ENCODE peak calls at places on chromosomes 6 and 20, in six cellular contexts. One of them, this sample, is unnamed.

GRCh38 chr20:8353512-8353911 is 221.4 kb downstream of the PLCB1 start:
- DNase-seq in HepG2: no peak
- DNase-seq in HCT116: no peak
- DNase-seq in breast epithelium: no peak
- DNase-seq in osteoblast: no peak
- DNase-seq in foreskin keratinocyte: no peak
- DNase-seq in this sample: no peak

GRCh38 chr6:65701325-65701724 is 5.7 kb downstream of the EYS start:
- DNase-seq in HepG2: no peak
- DNase-seq in HCT116: no peak
- DNase-seq in breast epithelium: no peak
- DNase-seq in osteoblast: no peak
- DNase-seq in foreskin keratinocyte: no peak
- DNase-seq in this sample: no peak

GRCh38 chr20:31719644-31720485 is 2.8 kb downstream of the BCL2L1 start:
- DNase-seq in HepG2: peak; percentile 99
- DNase-seq in HCT116: no peak
- DNase-seq in breast epithelium: no peak
- DNase-seq in osteoblast: no peak
- DNase-seq in foreskin keratinocyte: peak; percentile 59
- DNase-seq in this sample: no peak

GRCh38 chr20:13819885-13820645 is 35.2 kb downstream of the NDUFAF5 start:
- DNase-seq in HepG2: peak; percentile 70
- DNase-seq in HCT116: peak; percentile 42
- DNase-seq in breast epithelium: no peak
- DNase-seq in osteoblast: peak; percentile 61
- DNase-seq in foreskin keratinocyte: peak; percentile 55
- DNase-seq in this sample: peak; percentile 80

GRCh38 chr20:24630486-24631172 is 161.2 kb downstream of the SYNDIG1 start:
- DNase-seq in HepG2: no peak
- DNase-seq in HCT116: no peak
- DNase-seq in breast epithelium: no peak
- DNase-seq in osteoblast: peak; percentile 78
- DNase-seq in foreskin keratinocyte: no peak
- DNase-seq in this sample: no peak

GRCh38 chr20:9051508-9051907 is 17.4 kb upstream of the PLCB4 start:
- DNase-seq in HepG2: peak; percentile 43
- DNase-seq in HCT116: peak; percentile 86
- DNase-seq in breast epithelium: no peak
- DNase-seq in osteoblast: peak; percentile 88
- DNase-seq in foreskin keratinocyte: peak; percentile 97
- DNase-seq in this sample: peak; percentile 16

GRCh38 chr20:59428441-59429205 is 128.2 kb downstream of the EDN3 start:
- DNase-seq in HepG2: peak; percentile 18
- DNase-seq in HCT116: peak; percentile 16
- DNase-seq in breast epithelium: no peak
- DNase-seq in osteoblast: no peak
- DNase-seq in foreskin keratinocyte: no peak
- DNase-seq in this sample: no peak

GRCh38 chr20:3352203-3352602 is 55.3 kb downstream of the DNAAF9 start:
- DNase-seq in HepG2: no peak
- DNase-seq in HCT116: no peak
- DNase-seq in breast epithelium: no peak
- DNase-seq in osteoblast: no peak
- DNase-seq in foreskin keratinocyte: no peak
- DNase-seq in this sample: no peak

GRCh38 chr20:63071541-63072181 is 64.9 kb upstream of the BHLHE23 start:
- DNase-seq in HepG2: no peak
- DNase-seq in HCT116: no peak
- DNase-seq in breast epithelium: no peak
- DNase-seq in osteoblast: peak; percentile 96
- DNase-seq in foreskin keratinocyte: peak; percentile 24
- DNase-seq in this sample: no peak

GRCh38 chr6:37139223-37139962 is 30.6 kb upstream of the PIM1 start:
- DNase-seq in HepG2: no peak
- DNase-seq in HCT116: no peak
- DNase-seq in breast epithelium: no peak
- DNase-seq in osteoblast: no peak
- DNase-seq in foreskin keratinocyte: no peak
- DNase-seq in this sample: no peak

GRCh38 chr6:37136821-37137200 is 33.1 kb upstream of the PIM1 start:
- DNase-seq in HepG2: no peak
- DNase-seq in HCT116: no peak
- DNase-seq in breast epithelium: no peak
- DNase-seq in osteoblast: no peak
- DNase-seq in foreskin keratinocyte: no peak
- DNase-seq in this sample: no peak

GRCh38 chr6:37135835-37136694 is 33.9 kb upstream of the PIM1 start:
- DNase-seq in HepG2: peak; percentile 92
- DNase-seq in HCT116: no peak
- DNase-seq in breast epithelium: no peak
- DNase-seq in osteoblast: no peak
- DNase-seq in foreskin keratinocyte: peak; percentile 49
- DNase-seq in this sample: peak; percentile 31

GRCh38 chr6:37137201-37137880 is 32.6 kb upstream of the PIM1 start:
- DNase-seq in HepG2: peak; percentile 93
- DNase-seq in HCT116: peak; percentile 68
- DNase-seq in breast epithelium: no peak
- DNase-seq in osteoblast: peak; percentile 93
- DNase-seq in foreskin keratinocyte: peak; percentile 98
- DNase-seq in this sample: no peak

GRCh38 chr6:37137881-37138568 is 31.9 kb upstream of the PIM1 start:
- DNase-seq in HepG2: peak; percentile 74
- DNase-seq in HCT116: no peak
- DNase-seq in breast epithelium: no peak
- DNase-seq in osteoblast: peak; percentile 88
- DNase-seq in foreskin keratinocyte: no peak
- DNase-seq in this sample: no peak
- H3K4me1 ChIP-seq in HepG2: peaks cover 85% of the 10 kb centered on the region
- H3K4me1 ChIP-seq in HCT116: peaks cover 79% of the 10 kb centered on the region
- H3K4me1 ChIP-seq in breast epithelium: no peaks in the 10 kb centered on the region
- H3K4me1 ChIP-seq in osteoblast: peaks cover 62% of the 10 kb centered on the region
- H3K4me1 ChIP-seq in foreskin keratinocyte: peaks cover 42% of the 10 kb centered on the region
- H3K4me1 ChIP-seq in this sample: peaks cover 19% of the 10 kb centered on the region

GRCh38 chr6:25312703-25313102 is 33.5 kb downstream of the CARMIL1 start:
- DNase-seq in HepG2: no peak
- DNase-seq in HCT116: peak; percentile 13
- DNase-seq in breast epithelium: no peak
- DNase-seq in osteoblast: peak; percentile 46
- DNase-seq in foreskin keratinocyte: peak; percentile 50
- DNase-seq in this sample: no peak

GRCh38 chr6:25312034-25312620 is 33.0 kb downstream of the CARMIL1 start:
- DNase-seq in HepG2: no peak
- DNase-seq in HCT116: no peak
- DNase-seq in breast epithelium: no peak
- DNase-seq in osteoblast: no peak
- DNase-seq in foreskin keratinocyte: no peak
- DNase-seq in this sample: no peak

GRCh38 chr6:25307805-25308494 is 28.8 kb downstream of the CARMIL1 start:
- DNase-seq in HepG2: no peak
- DNase-seq in HCT116: no peak
- DNase-seq in breast epithelium: no peak
- DNase-seq in osteoblast: no peak
- DNase-seq in foreskin keratinocyte: no peak
- DNase-seq in this sample: no peak

GRCh38 chr6:25311251-25311910 is 32.2 kb downstream of the CARMIL1 start:
- DNase-seq in HepG2: no peak
- DNase-seq in HCT116: peak; percentile 60
- DNase-seq in breast epithelium: no peak
- DNase-seq in osteoblast: peak; percentile 81
- DNase-seq in foreskin keratinocyte: peak; percentile 37
- DNase-seq in this sample: no peak

GRCh38 chr6:25309886-25310285 is 30.7 kb downstream of the CARMIL1 start:
- DNase-seq in HepG2: no peak
- DNase-seq in HCT116: no peak
- DNase-seq in breast epithelium: no peak
- DNase-seq in osteoblast: no peak
- DNase-seq in foreskin keratinocyte: no peak
- DNase-seq in this sample: no peak
- H3K27ac ChIP-seq in HepG2: no peak overlapping the region
- H3K27ac ChIP-seq in HCT116: no peak overlapping the region
- H3K27ac ChIP-seq in breast epithelium: no peak overlapping the region
- H3K27ac ChIP-seq in osteoblast: no peak overlapping the region
- H3K27ac ChIP-seq in foreskin keratinocyte: no peak overlapping the region
- H3K27ac ChIP-seq in this sample: no peak overlapping the region

GRCh38 chr6:42381850-42382249 is 69.9 kb downstream of the TRERF1 start:
- DNase-seq in HepG2: no peak
- DNase-seq in HCT116: no peak
- DNase-seq in breast epithelium: no peak
- DNase-seq in osteoblast: no peak
- DNase-seq in foreskin keratinocyte: no peak
- DNase-seq in this sample: no peak

GRCh38 chr6:42378536-42378935 is 73.2 kb downstream of the TRERF1 start:
- DNase-seq in HepG2: no peak
- DNase-seq in HCT116: no peak
- DNase-seq in breast epithelium: no peak
- DNase-seq in osteoblast: no peak
- DNase-seq in foreskin keratinocyte: no peak
- DNase-seq in this sample: no peak

GRCh38 chr6:42383421-42384208 is 68.1 kb downstream of the TRERF1 start:
- DNase-seq in HepG2: no peak
- DNase-seq in HCT116: no peak
- DNase-seq in breast epithelium: no peak
- DNase-seq in osteoblast: no peak
- DNase-seq in foreskin keratinocyte: no peak
- DNase-seq in this sample: no peak

GRCh38 chr6:42378125-42378524 is 73.6 kb downstream of the TRERF1 start:
- DNase-seq in HepG2: no peak
- DNase-seq in HCT116: no peak
- DNase-seq in breast epithelium: no peak
- DNase-seq in osteoblast: no peak
- DNase-seq in foreskin keratinocyte: no peak
- DNase-seq in this sample: no peak

DNA sequence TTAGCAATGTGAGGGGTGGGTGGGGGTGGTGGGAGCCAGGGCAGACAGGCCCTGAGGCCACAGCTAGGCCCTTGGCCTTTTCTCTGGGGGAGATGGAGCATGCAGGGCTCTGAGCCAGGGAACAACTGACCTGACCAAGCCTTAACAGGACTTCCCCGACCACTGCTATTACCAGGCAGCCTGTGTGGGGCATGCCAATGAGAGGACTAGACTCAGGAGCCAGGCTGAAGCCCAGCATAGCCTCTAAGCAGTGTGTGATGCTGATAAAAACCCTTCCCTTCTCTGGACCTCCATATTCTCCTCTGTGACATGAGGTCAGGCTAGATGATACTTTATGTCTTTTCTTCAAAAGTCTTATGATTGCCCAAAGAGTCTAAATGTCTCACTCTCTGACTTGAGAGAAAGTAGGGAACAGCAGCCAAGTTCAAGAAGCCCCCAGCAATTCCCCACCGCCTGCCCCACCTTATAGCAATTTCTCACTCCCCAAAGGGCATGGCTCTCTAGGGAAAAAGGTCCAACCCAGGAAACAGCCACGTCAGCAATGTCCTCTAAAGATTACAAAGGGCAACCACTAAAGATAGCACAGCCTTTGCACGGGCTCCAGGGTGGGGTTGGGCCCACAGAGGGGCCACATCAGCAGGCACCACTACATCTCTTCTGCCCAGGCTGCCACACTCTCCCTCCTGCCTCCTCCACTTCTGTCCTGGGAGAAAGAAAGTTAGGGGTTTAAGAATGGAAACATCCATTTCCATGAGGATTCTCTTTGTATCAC is 71.3 kb downstream of the TRERF1 start:
- DNase-seq in HepG2: no peak
- DNase-seq in HCT116: no peak
- DNase-seq in breast epithelium: no peak
- DNase-seq in osteoblast: no peak
- DNase-seq in foreskin keratinocyte: no peak
- DNase-seq in this sample: no peak
- H3K4me1 ChIP-seq in HepG2: no peaks in the 10 kb centered on the region
- H3K4me1 ChIP-seq in HCT116: no peaks in the 10 kb centered on the region
- H3K4me1 ChIP-seq in breast epithelium: no peaks in the 10 kb centered on the region
- H3K4me1 ChIP-seq in osteoblast: no peaks in the 10 kb centered on the region
- H3K4me1 ChIP-seq in foreskin keratinocyte: no peaks in the 10 kb centered on the region
- H3K4me1 ChIP-seq in this sample: no peaks in the 10 kb centered on the region

DNA sequence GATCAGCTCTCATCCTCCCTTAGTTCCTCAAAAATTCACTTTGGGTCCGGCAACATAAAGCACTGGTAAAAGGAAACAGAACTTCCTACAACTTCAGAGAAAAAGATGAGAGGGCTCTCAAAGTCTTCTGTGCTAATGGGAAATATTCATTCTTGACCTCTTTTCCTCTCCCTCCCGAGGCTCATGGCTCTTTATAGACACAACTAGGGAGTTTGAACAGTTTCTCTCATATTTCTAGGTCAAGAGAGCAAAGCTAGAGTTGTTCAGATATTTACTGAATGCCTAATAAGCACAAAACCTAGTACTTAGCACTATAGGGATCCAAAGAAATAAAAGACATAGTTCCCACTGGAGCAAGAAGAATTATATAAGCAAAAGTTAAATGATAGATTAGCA is 124.1 kb upstream of the TCF21 start:
- DNase-seq in HepG2: no peak
- DNase-seq in HCT116: no peak
- DNase-seq in breast epithelium: no peak
- DNase-seq in osteoblast: no peak
- DNase-seq in foreskin keratinocyte: no peak
- DNase-seq in this sample: no peak
- H3K27ac ChIP-seq in HepG2: no peak overlapping the region
- H3K27ac ChIP-seq in HCT116: peak overlapping the region; percentile 37
- H3K27ac ChIP-seq in breast epithelium: peak overlapping the region; percentile 6
- H3K27ac ChIP-seq in osteoblast: peak overlapping the region; percentile 83
- H3K27ac ChIP-seq in foreskin keratinocyte: no peak overlapping the region
- H3K27ac ChIP-seq in this sample: no peak overlapping the region

GRCh38 chr20:10509411-10509810 is 74.3 kb downstream of the SLX4IP start:
- DNase-seq in HepG2: no peak
- DNase-seq in HCT116: no peak
- DNase-seq in breast epithelium: no peak
- DNase-seq in osteoblast: no peak
- DNase-seq in foreskin keratinocyte: no peak
- DNase-seq in this sample: no peak
- H3K4me1 ChIP-seq in HepG2: peaks cover 43% of the 10 kb centered on the region
- H3K4me1 ChIP-seq in HCT116: peaks cover 70% of the 10 kb centered on the region
- H3K4me1 ChIP-seq in breast epithelium: peaks cover 28% of the 10 kb centered on the region
- H3K4me1 ChIP-seq in osteoblast: peaks cover 40% of the 10 kb centered on the region
- H3K4me1 ChIP-seq in foreskin keratinocyte: peaks cover 48% of the 10 kb centered on the region
- H3K4me1 ChIP-seq in this sample: peaks cover 34% of the 10 kb centered on the region